ENCODE peak calls at places on chromosomes 13 and 19, in four cellular contexts. G is left lung, X is GM23338, W is cardiac muscle cell. S is an unnamed sample. For H3K4me1, the result is how much of the 10 kb centered on the place peaks cover.

GRCh38 chr19:47109541-47110375 is 3.8 kb downstream of the ZC3H4 start:
- DNase-seq in G (peak), W (peak), X (peak), S (no peak)

GRCh38 chr19:4523306-4524110 is 5.2 kb upstream of the PLIN4 start:
- DNase-seq in X (peak), G (peak), W (peak), S (peak)

GRCh38 chr19:14603990-14604387 is 21.1 kb downstream of the CLEC17A start:
- DNase-seq in X (no peak), W (no peak), G (no peak), S (no peak)

GRCh38 chr13:73331556-73331955 is 272.8 kb downstream of the KLF5 start:
- DNase-seq in X (no peak), W (no peak), G (no peak), S (no peak)

GRCh38 chr19:6060600-6061391 is 49.5 kb downstream of the RFX2 start:
- DNase-seq in G (peak), X (no peak), W (no peak), S (no peak)

GRCh38 chr19:5588906-5589676 is 21.3 kb upstream of the TINCR start:
- DNase-seq in W (no peak), G (no peak), X (no peak), S (no peak)

GRCh38 chr13:61414686-61415664 is 674 bp downstream of the PCDH20 start:
- DNase-seq in X (peak), G (peak), W (peak), S (peak)

GRCh38 chr13:110361365-110361911 is 54.4 kb downstream of the COL4A2 start:
- DNase-seq in W (peak), G (no peak), X (no peak), S (no peak)

GRCh38 chr13:91278291-91278690 is 69.2 kb upstream of the MIR17HG start:
- DNase-seq in G (no peak), W (no peak), X (no peak), S (no peak)

GRCh38 chr19:5054551-5055456 is 85.9 kb downstream of the KDM4B start:
- DNase-seq in X (no peak), G (peak), W (no peak), S (no peak)

GRCh38 chr19:28475525-28475924 is 737.4 kb downstream of the UQCRFS1 start:
- DNase-seq in X (no peak), G (no peak), W (peak), S (no peak)

GRCh38 chr19:6720369-6721112 is at the start of gene C3:
- DNase-seq in X (no peak), G (peak), W (peak), S (peak)

GRCh38 chr19:45123440-45123850 is 30.5 kb downstream of the PPP1R37 start:
- DNase-seq in X (no peak), G (no peak), W (no peak), S (no peak)

GRCh38 chr19:33740811-33741396 is 55.8 kb upstream of the KCTD15 start:
- DNase-seq in W (peak), X (peak), G (no peak), S (peak)

GRCh38 chr13:33721719-33722118 is 96.2 kb upstream of the RFC3 start:
- DNase-seq in G (no peak), X (no peak), W (peak), S (no peak)

GRCh38 chr13:110308377-110309158 is 1.5 kb downstream of the COL4A2 start:
- DNase-seq in W (peak), G (peak), X (peak), S (no peak)

GRCh38 chr13:111533900-111534645 is 213.6 kb downstream of the TEX29 start:
- DNase-seq in G (no peak), W (no peak), X (no peak), S (no peak)

GRCh38 chr13:21901772-21902708 is 231.2 kb downstream of the FGF9 start:
- DNase-seq in W (peak), G (no peak), X (no peak), S (no peak)

GRCh38 chr19:37989855-37990254 is 82.8 kb downstream of the SIPA1L3 start:
- DNase-seq in W (peak), G (no peak), X (peak), S (peak)

GRCh38 chr19:41956621-41957020 is 2.5 kb downstream of the RABAC1 start:
- DNase-seq in G (no peak), W (no peak), X (no peak), S (no peak)

GRCh38 chr19:35045667-35046300 is 4.3 kb downstream of the HPN start:
- DNase-seq in W (peak), G (peak), X (peak), S (no peak)

GRCh38 chr19:31145909-31146453 is 203.3 kb downstream of the TSHZ3 start:
- DNase-seq in W (no peak), G (no peak), X (no peak), S (no peak)

GRCh38 chr13:41588899-41589298 is 131.5 kb downstream of the RGCC start:
- DNase-seq in W (peak), G (no peak), X (peak), S (no peak)

GRCh38 chr19:344625-345319 is at the start of gene MIER2:
- DNase-seq in W (peak), X (peak), G (peak), S (peak)

GRCh38 chr13:43339843-43340550 is 316.6 kb downstream of the DNAJC15 start:
- DNase-seq in G (no peak), W (no peak), X (no peak), S (no peak)
- H3K4me1 ChIP-seq in G (under half), W (under half), X (under half), S (under half)

DNA sequence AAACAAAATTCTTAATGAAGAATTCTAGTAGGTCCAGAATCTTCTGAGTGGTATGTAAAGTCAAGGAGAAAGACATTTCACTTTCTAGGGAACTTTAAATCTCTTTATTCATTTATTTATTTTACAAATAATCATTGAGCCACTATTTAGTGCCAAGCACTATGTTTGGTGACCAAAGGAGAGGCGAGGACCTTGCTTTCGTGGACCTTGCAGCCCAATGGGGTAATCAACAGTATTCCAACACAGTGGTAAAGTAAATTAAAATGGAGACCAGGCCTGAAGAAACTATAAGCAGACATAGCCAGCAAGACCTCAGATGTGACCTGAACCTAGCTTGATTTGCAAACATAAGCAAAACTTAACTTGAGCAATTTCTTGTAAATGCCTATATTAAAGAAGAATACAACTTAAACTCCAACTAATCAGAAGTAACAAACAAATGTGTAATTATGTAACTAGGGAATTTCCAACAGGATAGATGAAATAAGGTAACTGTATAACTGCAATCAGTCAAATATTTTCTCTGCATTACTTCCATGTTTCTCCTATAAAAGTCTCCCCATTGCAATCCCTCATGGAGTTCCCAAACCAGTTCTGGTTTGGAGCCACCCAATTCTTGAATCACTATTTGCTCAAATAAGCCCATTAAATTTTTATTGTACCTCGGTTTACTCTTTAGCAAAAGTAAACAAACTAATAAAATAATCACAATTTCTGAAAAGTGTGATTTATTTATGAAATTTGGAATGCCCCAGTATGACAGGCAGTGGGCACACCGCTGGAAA is 67.6 kb downstream of the MBNL2 start:
- DNase-seq in X (no peak), W (no peak), G (no peak), S (no peak)
- H3K4me1 ChIP-seq in X (under half), W (under half), G (under half), S (under half)

GRCh38 chr19:48966541-48967345 is 1.6 kb downstream of the FTL start:
- DNase-seq in X (no peak), W (peak), G (no peak), S (no peak)
- H3K4me1 ChIP-seq in X (under half), W (under half), G (under half), S (under half)

DNA sequence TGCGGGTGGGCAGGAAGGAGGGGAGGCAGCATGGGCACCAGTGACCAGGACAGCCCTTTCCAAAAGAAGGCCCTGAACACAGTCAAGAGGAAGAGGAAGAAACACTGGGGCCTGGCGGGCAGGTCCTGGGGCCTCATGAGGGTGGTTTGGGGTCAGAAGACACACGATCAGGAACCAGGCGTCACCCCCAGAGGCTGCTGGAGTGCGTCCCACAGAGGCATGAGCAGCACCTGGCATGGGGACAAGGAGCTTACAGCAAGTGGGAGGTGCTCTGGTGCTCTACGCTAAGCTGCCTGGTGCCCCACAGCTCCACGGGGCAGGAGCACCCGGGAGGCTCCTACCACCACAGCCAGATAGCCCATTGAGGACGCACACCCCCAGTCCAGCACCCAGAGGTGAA is 20.0 kb downstream of the ELL start:
- DNase-seq in X (no peak), W (no peak), G (no peak), S (no peak)
- H3K4me1 ChIP-seq in X (under half), W (under half), G (under half), S (half or more)

GRCh38 chr19:10971107-10971715 is 10.4 kb downstream of the SMARCA4 start:
- DNase-seq in X (no peak), W (no peak), G (no peak), S (no peak)

GRCh38 chr19:10979950-10980349 is 19.1 kb downstream of the SMARCA4 start:
- DNase-seq in W (no peak), G (peak), X (no peak), S (no peak)

GRCh38 chr19:10977773-10978155 is 16.9 kb downstream of the SMARCA4 start:
- DNase-seq in G (peak), W (no peak), X (no peak), S (no peak)

GRCh38 chr19:10975374-10976036 is 14.7 kb downstream of the SMARCA4 start:
- DNase-seq in X (no peak), G (no peak), W (peak), S (no peak)

GRCh38 chr19:10976200-10976892 is 15.5 kb downstream of the SMARCA4 start:
- DNase-seq in W (no peak), G (no peak), X (no peak), S (no peak)
- H3K4me1 ChIP-seq in W (under half), G (under half), X (under half), S (under half)

DNA sequence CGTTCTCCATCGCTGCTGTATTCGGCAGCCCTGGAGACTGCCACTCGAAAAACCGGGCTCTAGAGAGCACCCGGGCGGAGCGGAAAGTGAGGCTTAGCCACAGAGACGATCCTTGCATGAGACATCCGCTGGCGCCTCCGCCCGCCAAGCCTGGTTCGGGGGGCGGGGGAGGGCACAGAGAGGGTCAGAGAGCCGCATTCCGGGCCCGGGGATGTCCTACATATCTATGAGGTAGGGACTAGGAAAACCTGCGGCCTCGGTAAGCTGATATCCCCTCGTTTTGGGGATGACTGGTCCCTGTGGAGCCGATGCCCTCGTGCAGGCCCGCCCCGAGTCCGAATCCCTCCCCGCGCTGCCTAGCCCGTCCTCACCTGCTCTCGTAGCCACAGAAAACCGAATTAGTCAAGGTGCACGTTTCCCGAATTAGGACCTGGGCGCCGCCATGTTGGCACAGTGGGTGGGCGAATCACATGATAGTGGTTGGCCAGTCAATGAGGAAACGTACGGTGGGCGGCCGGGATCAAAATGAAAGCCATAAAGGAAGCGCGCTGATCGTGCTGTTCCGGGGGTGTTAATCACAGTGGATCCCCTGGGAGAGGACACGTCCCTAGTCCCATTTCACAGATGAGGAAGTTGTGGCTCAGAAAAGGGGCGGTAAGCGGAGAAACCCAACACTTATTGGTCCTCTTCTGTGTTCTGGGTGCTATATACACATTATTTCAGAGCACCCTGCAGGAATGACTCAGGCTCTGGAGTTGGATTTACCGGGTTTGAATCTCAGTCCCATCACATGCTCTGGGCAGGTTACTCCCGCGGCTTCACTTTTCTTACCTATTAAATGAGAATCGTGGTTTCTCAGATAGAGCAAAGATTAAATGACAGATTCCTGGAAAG is at the start of gene TRMT1:
- DNase-seq in W (peak), G (peak), X (peak), S (peak)
- H3K4me1 ChIP-seq in W (under half), G (under half), X (under half), S (under half)

S was measured in upper lobe of right lung.